ENCODE peak calls at places on chromosomes 16 and 17, in five cellular contexts. K is tibial artery, R is endothelial cell, Y is nephron progenitor cell, H is PC-3. N is an unnamed sample.

GRCh38 chr17:71870546-71870862 is 250.3 kb upstream of the SOX9 start:
- DNase-seq in Y (no peak), K (no peak), R (no peak), H (no peak), N (no peak)

GRCh38 chr17:82116246-82116645 is 18.2 kb upstream of the FASN start:
- DNase-seq in H (no peak), Y (no peak), K (no peak), R (no peak), N (no peak)

GRCh38 chr17:83083368-83084201 is 4.2 kb downstream of the METRNL start:
- DNase-seq in H (peak), K (no peak), R (no peak), Y (no peak), N (no peak)

GRCh38 chr17:77596491-77597420 is 361.7 kb upstream of the TNRC6C start:
- DNase-seq in K (peak), H (no peak), Y (no peak), R (no peak), N (no peak)

GRCh38 chr16:560221-560700 is at the start of gene PRR35:
- DNase-seq in H (no peak), K (no peak), R (no peak), Y (peak), N (no peak)

GRCh38 chr17:45332989-45333701 is 16.3 kb upstream of the MAP3K14 start:
- DNase-seq in R (no peak), Y (no peak), K (peak), H (peak), N (no peak)

GRCh38 chr16:58628845-58629680 is 563 bp downstream of the CNOT1 start:
- DNase-seq in Y (peak), R (peak), H (peak), K (peak), N (peak)

GRCh38 chr16:84789431-84789830 is 30.4 kb upstream of the CRISPLD2 start:
- DNase-seq in Y (no peak), K (no peak), R (no peak), H (no peak), N (no peak)

GRCh38 chr17:29825604-29826003 is 104.4 kb downstream of the SSH2 start:
- DNase-seq in H (no peak), K (no peak), R (no peak), Y (no peak), N (no peak)

GRCh38 chr17:58587713-58588117 is 73.3 kb upstream of the MTMR4 start:
- DNase-seq in Y (peak), R (peak), H (peak), K (peak), N (peak)

GRCh38 chr16:82177555-82177954 is 7.5 kb upstream of the MPHOSPH6 start:
- DNase-seq in R (no peak), H (no peak), Y (no peak), K (no peak), N (no peak)
- TF ChIP-seq CTCF in R (no peak), H (no peak), Y (no peak), K (no peak), N (no peak)

GRCh38 chr17:7841622-7842379 is 7.8 kb downstream of the KDM6B start:
- DNase-seq in H (peak), R (peak), K (peak), Y (peak), N (peak)
- TF ChIP-seq CTCF in H (peak), R (no peak), K (no peak), Y (no peak), N (no peak)

DNA sequence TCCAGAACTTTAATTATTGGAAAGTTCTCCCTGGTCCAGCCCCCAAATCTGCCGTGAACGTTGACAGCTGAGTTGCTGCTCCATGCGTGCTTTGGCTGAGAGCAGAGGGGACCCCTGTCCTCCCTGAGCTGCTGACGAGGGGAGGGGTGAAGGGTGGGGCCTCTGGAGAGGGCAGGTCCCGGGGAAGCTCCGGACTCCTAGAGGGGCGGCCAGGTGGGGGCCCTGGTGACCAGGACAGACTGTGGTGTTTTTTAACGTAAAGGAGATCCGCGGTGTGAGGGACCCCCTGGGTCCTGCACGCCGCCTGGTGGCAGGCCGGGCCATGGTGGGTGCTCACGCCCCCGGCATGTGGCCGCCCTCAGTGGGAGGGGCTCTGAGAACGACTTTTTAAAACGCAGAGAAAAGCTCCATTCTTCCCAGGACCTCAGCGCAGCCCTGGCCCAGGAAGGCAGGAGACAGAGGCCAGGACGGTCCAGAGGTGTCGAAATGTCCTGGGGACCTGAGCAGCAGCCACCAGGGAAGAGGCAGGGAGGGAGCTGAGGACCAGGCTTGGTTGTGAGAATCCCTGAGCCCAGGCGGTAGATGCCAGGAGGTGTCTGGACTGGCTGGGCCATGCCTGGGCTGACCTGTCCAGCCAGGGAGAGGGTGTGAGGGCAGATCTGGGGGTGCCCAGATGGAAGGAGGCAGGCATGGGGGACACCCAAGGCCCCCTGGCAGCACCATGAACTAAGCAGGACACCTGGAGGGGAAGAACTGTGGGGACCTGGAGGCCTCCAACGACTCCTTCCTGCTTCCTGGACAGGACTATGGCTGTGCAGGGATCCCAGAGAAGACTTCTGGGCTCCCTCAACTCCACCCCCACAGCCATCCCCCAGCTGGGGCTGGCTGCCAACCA is at the start of gene MC1R:
- DNase-seq in Y (peak), R (peak), H (no peak), K (no peak), N (peak)
- TF ChIP-seq CTCF in Y (peak), R (peak), H (peak), K (no peak), N (peak)

GRCh38 chr16:10812352-10813122 is 6.1 kb downstream of the TVP23A start:
- DNase-seq in K (no peak), H (no peak), Y (no peak), R (no peak), N (no peak)
- TF ChIP-seq CTCF in K (no peak), H (no peak), Y (no peak), R (no peak), N (no peak)

DNA sequence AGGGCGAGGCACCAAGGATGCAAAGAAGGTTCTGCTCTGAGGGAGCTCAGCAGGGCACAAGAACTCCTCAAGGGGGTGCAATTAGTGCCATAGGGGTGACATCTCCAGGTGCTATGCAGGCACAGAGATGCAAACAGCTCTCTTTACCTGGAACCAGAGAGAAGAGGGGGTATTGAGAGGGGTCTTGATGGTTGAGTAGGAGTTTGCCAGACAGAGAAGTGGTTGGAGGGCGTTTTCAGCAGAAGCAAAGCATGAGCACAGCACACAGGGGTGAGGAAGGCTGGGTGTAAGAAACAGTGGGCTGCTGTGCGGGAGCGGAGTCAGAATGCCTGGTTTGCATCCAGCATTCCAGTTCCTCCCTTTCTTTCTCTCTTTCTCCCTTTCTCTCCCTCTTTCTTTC is 81.8 kb upstream of the LHX1 start:
- DNase-seq in Y (no peak), R (no peak), H (no peak), K (no peak), N (no peak)
- TF ChIP-seq CTCF in Y (no peak), R (no peak), H (no peak), K (no peak), N (no peak)

GRCh38 chr16:22333457-22333994 is 36.3 kb downstream of the POLR3E start:
- DNase-seq in H (no peak), R (no peak), K (no peak), Y (no peak), N (no peak)
- TF ChIP-seq CTCF in H (no peak), R (no peak), K (no peak), Y (no peak), N (no peak)

DNA sequence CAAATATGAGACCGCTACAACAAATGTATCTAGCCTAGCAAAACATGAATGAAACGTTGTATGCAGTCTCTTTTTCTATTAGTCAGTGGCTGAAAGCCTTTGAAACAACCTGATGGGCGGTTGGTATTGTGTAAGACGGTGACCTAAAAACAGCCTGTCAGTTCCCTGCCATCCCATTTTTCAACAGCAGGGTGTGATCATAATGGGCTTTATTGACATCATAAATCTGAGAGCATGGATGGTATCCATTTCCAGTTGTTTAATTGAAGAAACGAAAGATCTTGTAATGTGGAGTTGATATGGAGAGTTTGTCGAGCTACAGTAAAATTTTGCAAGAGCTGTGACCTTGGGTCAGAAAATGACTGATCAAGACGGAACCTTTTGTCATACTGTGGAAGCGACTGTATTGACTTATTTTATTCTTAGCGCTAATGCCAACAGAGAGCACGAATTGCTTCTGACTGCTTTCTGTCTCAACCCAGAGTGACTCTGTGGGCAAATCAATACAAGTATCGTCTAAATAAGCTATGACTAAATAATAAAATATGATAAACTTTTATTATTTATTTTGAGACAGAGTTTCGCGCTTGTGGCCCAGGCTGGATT is 12.3 kb upstream of the MEIOB start:
- DNase-seq in Y (no peak), K (no peak), H (peak), R (no peak), N (no peak)
- TF ChIP-seq CTCF in Y (peak), K (no peak), H (peak), R (peak), N (peak)

DNA sequence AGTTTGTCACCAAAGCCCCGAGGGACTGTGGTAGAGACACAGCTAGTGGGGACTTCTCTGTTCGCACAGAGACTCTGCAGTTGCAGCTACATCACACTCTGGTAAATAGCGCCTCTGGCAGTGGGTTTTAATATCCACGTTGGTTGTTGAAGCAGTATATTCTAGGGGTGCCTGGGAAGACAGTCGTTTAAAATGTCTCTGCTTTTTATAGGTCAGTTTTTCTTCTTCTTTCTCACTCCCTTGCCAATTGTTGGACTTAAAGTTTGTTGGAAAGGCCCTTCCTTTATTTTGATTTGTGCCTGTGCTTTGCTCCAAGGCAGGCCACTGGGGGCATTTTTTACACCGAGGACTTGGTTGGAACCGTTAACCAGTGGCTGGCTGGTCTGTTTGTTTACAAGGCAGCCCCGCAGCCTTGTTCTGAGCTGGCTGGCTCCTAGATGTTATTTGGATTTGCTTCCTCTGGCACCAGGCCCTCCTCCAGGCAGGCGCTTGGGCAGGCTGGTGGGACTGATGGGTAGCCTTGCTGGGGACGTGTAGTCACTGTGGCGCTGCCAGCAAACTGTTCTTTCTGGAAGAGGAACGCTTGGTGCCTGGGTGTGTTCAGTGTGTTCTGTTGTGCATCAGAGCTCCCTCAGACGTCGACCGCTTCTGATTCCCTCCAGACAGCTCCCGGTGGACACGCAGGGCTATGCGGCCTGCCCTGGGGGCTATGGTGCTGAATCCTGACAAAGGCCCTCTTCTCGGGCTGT is 218.2 kb upstream of the CHMP6 start:
- DNase-seq in Y (no peak), K (peak), R (no peak), H (no peak), N (no peak)
- TF ChIP-seq CTCF in Y (no peak), K (no peak), R (no peak), H (no peak), N (no peak)

GRCh38 chr17:79777166-79777843 is 643 bp upstream of the CBX2 start:
- DNase-seq in Y (peak), R (peak), H (peak), K (no peak), N (peak)
- TF ChIP-seq CTCF in Y (no peak), R (no peak), H (peak), K (no peak), N (peak)

GRCh38 chr16:30052671-30053372 is 12.7 kb upstream of the ALDOA start:
- DNase-seq in H (peak), R (peak), Y (peak), K (peak), N (peak)

GRCh38 chr16:30051518-30051917 is 14.0 kb upstream of the ALDOA start:
- DNase-seq in R (no peak), H (peak), Y (no peak), K (no peak), N (no peak)

GRCh38 chr16:30053376-30054015 is 12.1 kb upstream of the ALDOA start:
- DNase-seq in R (no peak), Y (peak), H (peak), K (no peak), N (no peak)

GRCh38 chr16:30054451-30054850 is 11.1 kb upstream of the ALDOA start:
- DNase-seq in R (no peak), Y (no peak), H (no peak), K (no peak), N (no peak)

DNA sequence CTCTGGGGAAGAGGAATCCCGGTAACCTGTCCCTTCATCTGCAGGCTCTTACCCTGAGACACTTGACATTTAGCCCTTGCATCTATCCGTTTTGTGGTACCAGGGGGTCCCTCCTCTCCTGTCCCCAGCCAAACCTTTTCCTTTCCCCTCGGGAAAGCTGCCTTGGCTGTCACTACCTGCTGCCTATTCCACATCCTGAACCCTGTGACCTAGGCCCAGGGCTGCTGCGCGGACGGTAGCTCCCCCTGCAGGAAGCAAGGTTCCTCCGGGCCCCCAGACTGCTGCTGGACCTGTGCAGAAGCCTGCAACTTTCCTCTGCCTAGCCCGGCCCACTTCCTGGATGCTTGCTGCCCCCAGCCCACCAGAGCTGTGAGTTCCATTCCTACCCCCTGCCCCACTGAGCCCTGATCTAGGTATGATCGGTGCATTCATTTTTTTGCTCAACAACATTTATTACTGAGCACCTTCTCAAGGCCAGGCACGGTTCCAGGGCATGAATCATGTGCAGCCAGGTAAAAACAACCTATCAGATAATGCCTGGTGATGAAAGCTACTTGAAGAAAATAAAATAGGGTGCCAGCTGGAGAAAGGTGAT is 10.5 kb upstream of the ALDOA start:
- DNase-seq in K (no peak), R (peak), Y (peak), H (peak), N (no peak)
- TF ChIP-seq CTCF in K (peak), R (peak), Y (peak), H (peak), N (peak)